ENCODE peak calls at places on chromosomes 4 and X, in five cellular contexts. A is activated naive CD4-positive, alpha-beta T cell treated with anti-CD3 and anti-CD28 coated beads, Interleukin-2, amount 50 U/mL, for 16 hours; F is germinal center; H is smooth muscle cell of the brain vasculature; G is EH. S is an unnamed sample.

GRCh38 chr4:163111588-163111987 is 55.1 kb downstream of the NAF1 start:
- DNase-seq in H (no peak), F (no peak), A (no peak), G (peak), S (no peak)

GRCh38 chr4:129043523-129043922 is 49.8 kb downstream of the SCLT1 start:
- DNase-seq in G (peak), F (no peak), H (no peak), A (no peak), S (no peak)

GRCh38 chr4:4901877-4902276 is 42.4 kb downstream of the MSX1 start:
- DNase-seq in H (no peak), A (no peak), G (no peak), F (no peak), S (no peak)

GRCh38 chrX:44474410-44474809 is 68.2 kb downstream of the FUNDC1 start:
- DNase-seq in F (no peak), A (no peak), H (no peak), G (peak), S (no peak)

GRCh38 chr4:126778348-126778747 is 854.4 kb upstream of the INTU start:
- DNase-seq in A (no peak), H (no peak), F (no peak), G (peak), S (no peak)

GRCh38 chrX:107935200-107935599 is 47.0 kb downstream of the TEX13B start:
- DNase-seq in A (no peak), F (no peak), H (no peak), G (peak), S (no peak)

GRCh38 chrX:144333429-144333828 is 449.6 kb downstream of the UBE2NL start:
- DNase-seq in A (no peak), G (no peak), F (no peak), H (no peak), S (no peak)

GRCh38 chr4:73870260-73870659 is 1.1 kb downstream of the CXCL1 start:
- DNase-seq in H (no peak), F (no peak), A (no peak), G (no peak), S (no peak)

GRCh38 chrX:102155806-102156179 is at the start of gene BEX5:
- DNase-seq in H (no peak), G (peak), A (peak), F (peak), S (peak)

GRCh38 chr4:67604029-67604381 is 45.5 kb downstream of the STAP1 start:
- DNase-seq in G (no peak), H (no peak), F (no peak), A (no peak), S (no peak)

GRCh38 chr4:15303052-15303641 is 124.7 kb upstream of the C1QTNF7 start:
- DNase-seq in A (no peak), G (peak), F (no peak), H (peak), S (no peak)

GRCh38 chr4:143308377-143308776 is 28.3 kb upstream of the GAB1 start:
- DNase-seq in G (no peak), A (no peak), H (no peak), F (no peak), S (no peak)

GRCh38 chr4:5912614-5913019 is 19.7 kb upstream of the CRMP1 start:
- DNase-seq in A (no peak), G (no peak), H (no peak), F (no peak), S (no peak)

GRCh38 chr4:162700815-162701361 is 465.8 kb downstream of the NAF1 start:
- DNase-seq in G (no peak), H (no peak), A (no peak), F (no peak), S (no peak)

GRCh38 chrX:134684956-134685355 is 26.7 kb upstream of the PLAC1 start:
- DNase-seq in G (no peak), A (no peak), F (no peak), H (no peak), S (no peak)

GRCh38 chr4:54741161-54741560 is 83.4 kb downstream of the KIT start:
- DNase-seq in G (no peak), F (no peak), A (no peak), H (no peak), S (no peak)

GRCh38 chrX:47218920-47219815 is 687 bp downstream of the CDK16 start:
- DNase-seq in G (no peak), H (no peak), F (peak), A (peak), S (no peak)

GRCh38 chr4:119939066-119939995 is 127.3 kb downstream of the MAD2L1 start:
- DNase-seq in A (no peak), F (no peak), H (no peak), G (peak), S (no peak)

GRCh38 chrX:21691512-21692018 is 33.4 kb upstream of the KLHL34 start:
- DNase-seq in A (no peak), F (no peak), G (peak), H (no peak), S (no peak)